ENCODE peak calls at places on chromosomes 3 and 15, in five cellular contexts. R is GM20000, A is adrenal gland, P is fibroblast of the aortic adventitia, X is endothelial cell. O is an unnamed sample.

GRCh38 chr15:73822998-73823397 is 50.4 kb upstream of the TBC1D21 start:
- DNase-seq in R (no peak), A (peak; percentile 11), P (peak; percentile 46), X (peak; percentile 69), O (no peak)

GRCh38 chr3:164465172-164465571 is 613.1 kb downstream of the SI start:
- DNase-seq in R (no peak), A (no peak), P (peak; percentile 69), X (no peak), O (no peak)

GRCh38 chr3:46386206-46386605 is 15.5 kb downstream of the CCR5 start:
- DNase-seq in R (no peak), A (no peak), P (no peak), X (no peak), O (no peak)

GRCh38 chr3:61564405-61565059 is 3.2 kb downstream of the PTPRG start:
- DNase-seq in R (peak; percentile 44), A (peak; percentile 86), P (peak; percentile 70), X (peak; percentile 93), O (no peak)

GRCh38 chr3:158830391-158830790 is 28.5 kb downstream of the MFSD1 start:
- DNase-seq in R (no peak), A (no peak), P (no peak), X (no peak), O (no peak)

GRCh38 chr15:98999233-98999632 is 8.4 kb downstream of the PGPEP1L start:
- DNase-seq in R (no peak), A (no peak), P (no peak), X (no peak), O (no peak)

GRCh38 chr3:170670504-170670903 is 84.6 kb upstream of the SLC7A14 start:
- DNase-seq in R (no peak), A (no peak), P (no peak), X (no peak), O (no peak)

GRCh38 chr3:195893121-195893449 is 15.3 kb downstream of the TNK2 start:
- DNase-seq in R (no peak), A (no peak), P (no peak), X (no peak), O (no peak)

GRCh38 chr15:76177491-76178040 is 117.8 kb downstream of the TMEM266 start:
- DNase-seq in R (no peak), A (peak; percentile 89), P (peak; percentile 74), X (no peak), O (no peak)

GRCh38 chr3:73086071-73086494 is 24.6 kb downstream of the EBLN2 start:
- DNase-seq in R (peak; percentile 44), A (peak; percentile 58), P (peak; percentile 65), X (peak; percentile 63), O (no peak)

GRCh38 chr3:153595186-153595815 is 433.3 kb downstream of the RAP2B start:
- DNase-seq in R (peak; percentile 5), A (no peak), P (peak; percentile 72), X (no peak), O (no peak)

GRCh38 chr15:42584031-42584765 is 8.8 kb downstream of the STARD9 start:
- DNase-seq in R (no peak), A (no peak), P (no peak), X (no peak), O (no peak)

GRCh38 chr3:169923189-169923588 is 11.8 kb downstream of the SAMD7 start:
- DNase-seq in R (no peak), A (peak; percentile 98), P (peak; percentile 69), X (no peak), O (no peak)

GRCh38 chr3:72445827-72446405 is 402.3 kb downstream of the SHQ1 start:
- DNase-seq in R (no peak), A (no peak), P (peak; percentile 14), X (no peak), O (no peak)

GRCh38 chr15:64895285-64896065 is 16.2 kb upstream of the ANKDD1A start:
- DNase-seq in R (peak; percentile 56), A (peak; percentile 69), P (peak; percentile 58), X (no peak), O (no peak)

GRCh38 chr15:48415036-48415886 is 84.0 kb downstream of the DUT start:
- DNase-seq in R (no peak), A (no peak), P (peak; percentile 81), X (no peak), O (no peak)

DNA sequence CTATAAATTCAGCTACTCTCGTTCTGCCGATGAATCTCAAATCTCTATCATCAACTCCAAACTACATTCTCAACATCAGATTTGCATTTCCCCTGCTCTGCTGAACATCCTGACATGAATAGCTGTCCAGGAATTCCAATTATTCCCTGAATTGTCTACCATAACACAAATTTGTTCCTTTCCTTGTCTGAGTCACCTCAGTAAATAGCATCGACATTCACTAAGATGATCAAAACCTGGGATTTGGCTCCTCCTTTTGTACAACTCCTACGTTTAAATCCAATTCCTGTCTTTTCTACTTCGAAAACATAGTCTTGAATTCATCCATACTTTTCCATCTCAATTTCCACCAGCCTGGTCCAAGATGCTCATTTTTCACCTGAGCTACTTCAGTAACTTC is 107.0 kb downstream of the GREM1 start:
- DNase-seq in R (no peak), A (no peak), P (peak; percentile 81), X (no peak), O (no peak)
- TF ChIP-seq CTCF in R (no peak), A (no peak), P (no peak), X (no peak), O (no peak)

GRCh38 chr3:53833053-53833645 is 13.1 kb downstream of the CHDH start:
- DNase-seq in R (no peak), A (no peak), P (no peak), X (no peak), O (no peak)
- TF ChIP-seq CTCF in R (no peak), A (no peak), P (no peak), X (no peak), O (no peak)

DNA sequence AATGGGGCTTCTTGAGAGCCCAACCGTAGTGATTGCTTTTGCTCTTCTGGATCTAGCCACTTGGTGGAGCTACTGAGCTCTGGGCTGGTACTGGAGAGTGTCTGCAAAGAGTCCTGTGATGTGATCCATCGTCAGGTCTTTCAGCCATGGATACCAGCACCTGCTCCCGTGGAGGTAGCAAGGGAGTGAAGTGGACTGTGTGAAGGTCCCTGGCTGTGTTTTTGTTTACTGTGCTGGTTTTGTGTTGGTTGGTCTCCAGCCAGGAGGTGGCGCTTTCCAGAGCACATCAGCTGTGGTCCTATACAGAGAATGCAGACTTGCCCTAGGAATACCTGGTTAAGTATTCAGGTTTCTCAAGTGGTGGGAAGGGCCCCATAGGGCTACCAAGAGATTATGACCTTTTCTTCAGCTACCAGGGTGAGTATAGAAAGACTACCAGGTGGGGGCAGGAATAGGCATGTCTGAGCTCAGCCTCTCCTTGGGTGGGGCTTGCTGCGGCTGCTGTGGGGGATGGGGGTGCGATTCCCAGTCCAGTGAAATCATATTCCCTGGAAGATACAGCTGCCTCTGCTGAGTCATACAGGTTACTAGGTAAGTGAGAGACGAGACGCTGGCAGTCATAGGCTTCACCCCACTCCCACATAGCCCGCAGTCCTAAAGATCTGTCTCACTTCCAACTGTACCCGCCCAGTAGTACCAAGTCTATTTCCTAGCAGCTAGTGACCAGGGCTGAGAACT is 733.7 kb downstream of the ZNF385D start:
- DNase-seq in R (no peak), A (peak; percentile 1), P (peak; percentile 1), X (peak; percentile 8), O (no peak)
- TF ChIP-seq CTCF in R (peak; percentile 14), A (no peak), P (peak; percentile 30), X (peak; percentile 23), O (no peak)

DNA sequence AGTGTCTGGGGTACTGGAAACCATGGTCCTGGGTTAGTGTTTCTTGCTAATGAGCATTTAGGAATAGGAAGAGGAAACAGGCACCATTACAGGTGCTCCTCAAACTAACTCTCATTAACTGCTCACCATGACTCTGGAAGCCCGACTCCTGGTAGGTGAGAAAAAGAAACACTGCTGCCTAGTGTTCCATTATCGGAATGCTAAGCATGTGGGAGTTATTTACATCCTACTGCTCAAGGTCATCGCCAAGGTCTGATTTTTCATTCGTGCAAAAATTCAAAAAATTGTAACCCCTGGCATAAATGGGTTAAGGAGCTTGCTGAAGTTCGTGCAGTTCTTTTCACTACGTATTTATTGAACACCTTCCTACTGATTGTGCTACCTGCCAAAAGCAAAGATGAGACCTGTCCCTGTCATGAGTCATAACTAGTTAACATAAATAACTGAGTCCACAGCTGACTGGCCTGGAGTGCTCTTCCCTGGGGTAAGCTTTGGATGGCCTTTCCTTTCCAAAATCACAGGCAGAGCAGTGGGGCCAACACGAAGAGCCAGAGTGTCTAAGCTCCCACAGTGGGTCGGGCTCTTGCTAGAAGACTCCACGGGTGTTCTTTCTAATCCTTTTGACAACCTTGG is 22.7 kb upstream of the PAQR5 start:
- DNase-seq in R (no peak), A (no peak), P (no peak), X (no peak), O (no peak)
- TF ChIP-seq CTCF in R (no peak), A (no peak), P (no peak), X (no peak), O (no peak)

DNA sequence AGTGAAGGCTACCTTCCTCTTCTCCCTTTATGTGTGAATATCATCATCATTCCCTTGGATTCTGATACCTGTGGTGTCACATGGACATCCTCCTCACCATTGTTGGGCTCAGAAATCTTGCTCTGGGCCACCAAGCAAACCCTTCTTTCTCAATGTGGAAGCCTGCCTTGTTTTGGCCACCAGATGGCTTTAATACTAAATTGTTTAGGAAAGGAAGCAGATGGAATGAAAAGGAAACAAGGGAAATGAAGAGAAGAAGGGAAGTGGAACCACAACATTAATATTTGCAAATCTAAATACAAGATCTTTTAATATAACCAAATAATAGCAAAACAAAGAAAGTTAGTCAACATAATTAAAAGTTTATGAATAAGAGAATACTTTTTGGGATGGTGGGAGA is 14.0 kb downstream of the FAM227B start:
- DNase-seq in R (no peak), A (no peak), P (no peak), X (no peak), O (no peak)
- TF ChIP-seq CTCF in R (no peak), A (no peak), P (peak; percentile 29), X (no peak), O (no peak)

DNA sequence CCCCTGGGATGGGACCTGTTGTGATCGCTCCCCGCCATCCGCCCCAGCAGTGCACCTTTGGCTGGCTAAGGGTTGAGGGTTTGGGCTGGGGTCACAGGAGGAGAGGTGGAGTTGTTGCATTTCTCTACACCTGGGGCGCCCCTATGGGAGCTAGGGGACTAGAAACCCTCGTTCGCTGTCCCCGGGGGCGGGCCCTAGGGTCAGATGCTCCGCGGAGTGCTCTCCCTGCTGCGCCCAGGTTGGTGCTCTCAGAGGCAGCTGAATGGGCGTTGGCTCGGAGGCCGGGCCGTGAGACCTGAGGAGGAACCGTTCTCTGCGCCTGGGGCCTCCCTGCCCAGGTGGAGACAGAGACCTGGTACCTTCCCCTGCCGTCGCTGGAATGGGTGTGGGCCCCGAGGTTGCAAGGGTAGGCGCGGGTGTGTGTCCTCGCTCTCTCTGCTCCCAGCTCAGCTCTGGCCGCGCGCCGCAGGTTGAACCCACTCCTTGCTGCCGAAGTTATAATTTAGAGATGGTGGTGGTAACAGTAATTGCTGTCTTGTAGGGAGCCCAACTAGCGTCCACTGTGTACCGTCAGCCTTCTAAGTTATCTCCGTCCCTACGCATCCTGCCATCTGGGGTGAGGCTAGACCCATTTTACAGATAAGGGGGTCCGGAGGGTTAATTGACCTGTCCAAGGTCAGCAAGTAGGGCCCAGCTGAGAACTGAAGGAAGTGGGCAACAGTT is 965 bp downstream of the FLNB start:
- DNase-seq in R (peak; percentile 55), A (no peak), P (no peak), X (no peak), O (no peak)
- TF ChIP-seq CTCF in R (no peak), A (no peak), P (no peak), X (no peak), O (no peak)

GRCh38 chr15:19987389-19988048 is 554.1 kb downstream of the GOLGA6L6 start:
- DNase-seq in R (no peak), A (no peak), P (no peak), X (no peak), O (no peak)
- TF ChIP-seq CTCF in R (no peak), A (no peak), P (no peak), X (no peak), O (no peak)

O was measured in D721Med.